ENCODE peak calls at places on chromosomes 2 and 18, in six cellular contexts. One of them, this sample, is unnamed.

GRCh38 chr18:23650963-23651927 is 11.5 kb downstream of the ANKRD29 start:
- DNase-seq in skeletal muscle cell: peak; percentile 79
- DNase-seq in dorsolateral prefrontal cortex: no peak
- DNase-seq in aorta: no peak
- DNase-seq in GM12864: no peak
- DNase-seq in left ventricle myocardium inferior: no peak
- DNase-seq in this sample: no peak

GRCh38 chr2:191148766-191149165 is 2.0 kb downstream of the STAT4 start:
- DNase-seq in skeletal muscle cell: no peak
- DNase-seq in dorsolateral prefrontal cortex: no peak
- DNase-seq in aorta: no peak
- DNase-seq in GM12864: no peak
- DNase-seq in left ventricle myocardium inferior: no peak
- DNase-seq in this sample: no peak

GRCh38 chr18:76213996-76214395 is 281.0 kb downstream of the ZNF516 start:
- DNase-seq in skeletal muscle cell: no peak
- DNase-seq in dorsolateral prefrontal cortex: no peak
- DNase-seq in aorta: no peak
- DNase-seq in GM12864: no peak
- DNase-seq in left ventricle myocardium inferior: no peak
- DNase-seq in this sample: no peak

GRCh38 chr2:179140546-179140945 is 90.6 kb upstream of the CCDC141 start:
- DNase-seq in skeletal muscle cell: no peak
- DNase-seq in dorsolateral prefrontal cortex: no peak
- DNase-seq in aorta: no peak
- DNase-seq in GM12864: no peak
- DNase-seq in left ventricle myocardium inferior: no peak
- DNase-seq in this sample: no peak

GRCh38 chr18:37701967-37702366 is 136.4 kb upstream of the CELF4 start:
- DNase-seq in skeletal muscle cell: no peak
- DNase-seq in dorsolateral prefrontal cortex: no peak
- DNase-seq in aorta: peak; percentile 53
- DNase-seq in GM12864: no peak
- DNase-seq in left ventricle myocardium inferior: no peak
- DNase-seq in this sample: no peak

GRCh38 chr2:166230024-166230723 is 102.4 kb upstream of the SCN1A start:
- DNase-seq in skeletal muscle cell: peak; percentile 8
- DNase-seq in dorsolateral prefrontal cortex: no peak
- DNase-seq in aorta: no peak
- DNase-seq in GM12864: no peak
- DNase-seq in left ventricle myocardium inferior: no peak
- DNase-seq in this sample: no peak

GRCh38 chr2:233178994-233179847 is 72.3 kb upstream of the ATG16L1 start:
- DNase-seq in skeletal muscle cell: no peak
- DNase-seq in dorsolateral prefrontal cortex: no peak
- DNase-seq in aorta: no peak
- DNase-seq in GM12864: no peak
- DNase-seq in left ventricle myocardium inferior: no peak
- DNase-seq in this sample: no peak

GRCh38 chr2:37080231-37080630 is 3.9 kb downstream of the HEATR5B start:
- DNase-seq in skeletal muscle cell: no peak
- DNase-seq in dorsolateral prefrontal cortex: no peak
- DNase-seq in aorta: no peak
- DNase-seq in GM12864: no peak
- DNase-seq in left ventricle myocardium inferior: no peak
- DNase-seq in this sample: no peak

GRCh38 chr2:85516649-85517389 is 22.1 kb upstream of the MAT2A start:
- DNase-seq in skeletal muscle cell: no peak
- DNase-seq in dorsolateral prefrontal cortex: no peak
- DNase-seq in aorta: no peak
- DNase-seq in GM12864: no peak
- DNase-seq in left ventricle myocardium inferior: no peak
- DNase-seq in this sample: no peak

GRCh38 chr2:240392948-240393830 is 42.3 kb upstream of the GPC1 start:
- DNase-seq in skeletal muscle cell: no peak
- DNase-seq in dorsolateral prefrontal cortex: no peak
- DNase-seq in aorta: peak; percentile 42
- DNase-seq in GM12864: no peak
- DNase-seq in left ventricle myocardium inferior: no peak
- DNase-seq in this sample: no peak

GRCh38 chr18:8706981-8707940 is 1.9 kb downstream of the MTCL1 start:
- DNase-seq in skeletal muscle cell: no peak
- DNase-seq in dorsolateral prefrontal cortex: peak; percentile 46
- DNase-seq in aorta: no peak
- DNase-seq in GM12864: no peak
- DNase-seq in left ventricle myocardium inferior: no peak
- DNase-seq in this sample: peak; percentile 84

GRCh38 chr2:12824304-12824761 is 107.6 kb downstream of the TRIB2 start:
- DNase-seq in skeletal muscle cell: no peak
- DNase-seq in dorsolateral prefrontal cortex: no peak
- DNase-seq in aorta: peak; percentile 73
- DNase-seq in GM12864: no peak
- DNase-seq in left ventricle myocardium inferior: peak; percentile 31
- DNase-seq in this sample: peak; percentile 47

GRCh38 chr2:42722328-42723190 is 41.4 kb downstream of the OXER1 start:
- DNase-seq in skeletal muscle cell: peak; percentile 69
- DNase-seq in dorsolateral prefrontal cortex: peak; percentile 32
- DNase-seq in aorta: peak; percentile 69
- DNase-seq in GM12864: peak; percentile 80
- DNase-seq in left ventricle myocardium inferior: peak; percentile 18
- DNase-seq in this sample: no peak

GRCh38 chr18:52902188-52902587 is 562.2 kb downstream of the DCC start:
- DNase-seq in skeletal muscle cell: no peak
- DNase-seq in dorsolateral prefrontal cortex: no peak
- DNase-seq in aorta: no peak
- DNase-seq in GM12864: no peak
- DNase-seq in left ventricle myocardium inferior: no peak
- DNase-seq in this sample: no peak

GRCh38 chr2:200411831-200412230 is 98.0 kb downstream of the KCTD18 start:
- DNase-seq in skeletal muscle cell: no peak
- DNase-seq in dorsolateral prefrontal cortex: no peak
- DNase-seq in aorta: no peak
- DNase-seq in GM12864: no peak
- DNase-seq in left ventricle myocardium inferior: no peak
- DNase-seq in this sample: no peak

GRCh38 chr2:45483997-45484396 is 127.1 kb downstream of the SRBD1 start:
- DNase-seq in skeletal muscle cell: no peak
- DNase-seq in dorsolateral prefrontal cortex: no peak
- DNase-seq in aorta: no peak
- DNase-seq in GM12864: no peak
- DNase-seq in left ventricle myocardium inferior: no peak
- DNase-seq in this sample: no peak

GRCh38 chr2:190838492-190838910 is 42.1 kb upstream of the GLS start:
- DNase-seq in skeletal muscle cell: peak; percentile 73
- DNase-seq in dorsolateral prefrontal cortex: no peak
- DNase-seq in aorta: no peak
- DNase-seq in GM12864: no peak
- DNase-seq in left ventricle myocardium inferior: no peak
- DNase-seq in this sample: no peak

GRCh38 chr18:8423051-8423558 is 186.1 kb upstream of the RAB12 start:
- DNase-seq in skeletal muscle cell: peak; percentile 37
- DNase-seq in dorsolateral prefrontal cortex: no peak
- DNase-seq in aorta: no peak
- DNase-seq in GM12864: no peak
- DNase-seq in left ventricle myocardium inferior: no peak
- DNase-seq in this sample: no peak

GRCh38 chr2:27212626-27213471 is 781 bp upstream of the SLC5A6 start:
- DNase-seq in skeletal muscle cell: peak; percentile 41
- DNase-seq in dorsolateral prefrontal cortex: no peak
- DNase-seq in aorta: no peak
- DNase-seq in GM12864: no peak
- DNase-seq in left ventricle myocardium inferior: no peak
- DNase-seq in this sample: no peak

GRCh38 chr2:192190474-192190873 is 4.3 kb downstream of the TMEFF2 start:
- DNase-seq in skeletal muscle cell: no peak
- DNase-seq in dorsolateral prefrontal cortex: no peak
- DNase-seq in aorta: no peak
- DNase-seq in GM12864: no peak
- DNase-seq in left ventricle myocardium inferior: no peak
- DNase-seq in this sample: no peak

GRCh38 chr18:36600548-36600947 is 228.3 kb downstream of the TPGS2 start:
- DNase-seq in skeletal muscle cell: no peak
- DNase-seq in dorsolateral prefrontal cortex: no peak
- DNase-seq in aorta: no peak
- DNase-seq in GM12864: no peak
- DNase-seq in left ventricle myocardium inferior: no peak
- DNase-seq in this sample: no peak

GRCh38 chr18:7255643-7256042 is 24.8 kb downstream of the LRRC30 start:
- DNase-seq in skeletal muscle cell: no peak
- DNase-seq in dorsolateral prefrontal cortex: no peak
- DNase-seq in aorta: no peak
- DNase-seq in GM12864: no peak
- DNase-seq in left ventricle myocardium inferior: no peak
- DNase-seq in this sample: no peak

GRCh38 chr2:24659862-24660261 is 133.3 kb downstream of the PTRHD1 start:
- DNase-seq in skeletal muscle cell: no peak
- DNase-seq in dorsolateral prefrontal cortex: no peak
- DNase-seq in aorta: no peak
- DNase-seq in GM12864: no peak
- DNase-seq in left ventricle myocardium inferior: no peak
- DNase-seq in this sample: no peak

GRCh38 chr2:9793156-9793917 is 49.9 kb upstream of the TAF1B start:
- DNase-seq in skeletal muscle cell: no peak
- DNase-seq in dorsolateral prefrontal cortex: no peak
- DNase-seq in aorta: peak; percentile 26
- DNase-seq in GM12864: no peak
- DNase-seq in left ventricle myocardium inferior: peak; percentile 9
- DNase-seq in this sample: no peak

GRCh38 chr2:3349211-3349693 is 28.4 kb downstream of the EIPR1 start:
- DNase-seq in skeletal muscle cell: peak; percentile 4
- DNase-seq in dorsolateral prefrontal cortex: peak; percentile 47
- DNase-seq in aorta: no peak
- DNase-seq in GM12864: no peak
- DNase-seq in left ventricle myocardium inferior: no peak
- DNase-seq in this sample: no peak
- H3K4me3 ChIP-seq in skeletal muscle cell: no peak overlapping the region
- H3K4me3 ChIP-seq in dorsolateral prefrontal cortex: peak overlapping the region; percentile 12
- H3K4me3 ChIP-seq in aorta: no peak overlapping the region
- H3K4me3 ChIP-seq in GM12864: no peak overlapping the region
- H3K4me3 ChIP-seq in left ventricle myocardium inferior: no peak overlapping the region
- H3K4me3 ChIP-seq in this sample: no peak overlapping the region

DNA sequence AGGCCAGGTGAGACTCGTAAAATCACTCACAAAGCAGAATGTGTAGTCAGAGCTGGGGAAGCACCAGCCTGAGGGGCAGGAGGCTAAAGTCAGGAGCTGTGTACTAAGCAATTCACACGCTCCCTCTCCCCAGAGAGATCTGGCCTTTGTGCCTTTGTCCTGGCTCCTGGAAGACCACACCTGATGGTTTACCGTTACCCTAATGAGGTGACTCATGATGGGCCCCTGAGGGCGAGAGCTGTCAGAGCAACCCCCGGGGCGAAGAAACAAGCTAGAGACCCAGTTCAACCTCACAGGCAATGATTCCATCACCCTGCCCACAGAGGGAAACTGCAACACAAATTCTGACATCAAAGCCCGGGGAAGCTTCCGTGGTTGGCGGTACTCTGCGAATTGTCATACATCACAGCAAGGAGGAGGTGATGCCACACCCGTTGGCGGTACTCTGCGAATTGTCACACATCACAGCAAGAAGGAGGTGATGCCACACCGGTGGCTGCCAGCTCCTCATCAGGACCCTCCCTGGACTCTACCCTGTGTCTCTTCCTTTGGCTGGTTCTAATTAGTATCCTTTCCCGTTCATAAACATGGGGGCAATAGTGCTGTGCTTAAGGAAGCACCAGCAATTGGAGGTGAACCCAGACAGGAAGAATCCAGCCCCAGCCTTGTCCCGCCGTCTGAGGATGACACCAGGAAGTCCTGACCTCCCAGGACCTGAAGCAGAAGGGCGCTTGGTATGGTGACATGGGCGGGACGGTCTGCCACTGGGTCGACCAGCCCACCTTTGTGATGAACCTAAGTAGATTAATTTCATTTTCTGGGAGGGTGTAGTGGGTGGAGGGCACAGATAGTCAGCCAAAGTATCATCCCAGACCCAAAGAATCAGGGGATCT is 30.5 kb downstream of the B3GNT7 start:
- DNase-seq in skeletal muscle cell: no peak
- DNase-seq in dorsolateral prefrontal cortex: no peak
- DNase-seq in aorta: peak; percentile 34
- DNase-seq in GM12864: no peak
- DNase-seq in left ventricle myocardium inferior: no peak
- DNase-seq in this sample: no peak
- H3K4me3 ChIP-seq in skeletal muscle cell: no peak overlapping the region
- H3K4me3 ChIP-seq in dorsolateral prefrontal cortex: no peak overlapping the region
- H3K4me3 ChIP-seq in aorta: no peak overlapping the region
- H3K4me3 ChIP-seq in GM12864: no peak overlapping the region
- H3K4me3 ChIP-seq in left ventricle myocardium inferior: no peak overlapping the region
- H3K4me3 ChIP-seq in this sample: no peak overlapping the region

GRCh38 chr2:55827855-55828254 is 95.7 kb downstream of the EFEMP1 start:
- DNase-seq in skeletal muscle cell: no peak
- DNase-seq in dorsolateral prefrontal cortex: no peak
- DNase-seq in aorta: no peak
- DNase-seq in GM12864: no peak
- DNase-seq in left ventricle myocardium inferior: no peak
- DNase-seq in this sample: no peak
- H3K4me3 ChIP-seq in skeletal muscle cell: no peak overlapping the region
- H3K4me3 ChIP-seq in dorsolateral prefrontal cortex: no peak overlapping the region
- H3K4me3 ChIP-seq in aorta: no peak overlapping the region
- H3K4me3 ChIP-seq in GM12864: no peak overlapping the region
- H3K4me3 ChIP-seq in left ventricle myocardium inferior: no peak overlapping the region
- H3K4me3 ChIP-seq in this sample: no peak overlapping the region

GRCh38 chr2:218832081-218832480 is 478 bp upstream of the PRKAG3 start:
- DNase-seq in skeletal muscle cell: no peak
- DNase-seq in dorsolateral prefrontal cortex: no peak
- DNase-seq in aorta: no peak
- DNase-seq in GM12864: no peak
- DNase-seq in left ventricle myocardium inferior: no peak
- DNase-seq in this sample: no peak
- H3K4me3 ChIP-seq in skeletal muscle cell: no peak overlapping the region
- H3K4me3 ChIP-seq in dorsolateral prefrontal cortex: no peak overlapping the region
- H3K4me3 ChIP-seq in aorta: no peak overlapping the region
- H3K4me3 ChIP-seq in GM12864: no peak overlapping the region
- H3K4me3 ChIP-seq in left ventricle myocardium inferior: no peak overlapping the region
- H3K4me3 ChIP-seq in this sample: no peak overlapping the region

This sample was measured in left lung.